ENCODE peak calls at places on chromosomes 5 and 9, in nine cellular contexts. One of them, this sample, is unnamed.

GRCh38 chr5:110096419-110096818 is 406.7 kb downstream of the MAN2A1 start:
- DNase-seq in LoVo: no peak
- DNase-seq in pancreas: no peak
- DNase-seq in H7: no peak
- DNase-seq in kidney epithelial cell: no peak
- DNase-seq in CD8-positive, alpha-beta memory T cell: no peak
- DNase-seq in NAMALWA: no peak
- DNase-seq in smooth muscle cell of the brain vasculature: no peak
- DNase-seq in HFF-Myc: no peak
- DNase-seq in this sample: no peak

GRCh38 chr9:107486674-107487520 is 2.7 kb downstream of the KLF4 start:
- DNase-seq in NAMALWA: no peak
- DNase-seq in H7: no peak
- DNase-seq in kidney epithelial cell: no peak
- DNase-seq in smooth muscle cell of the brain vasculature: no peak
- DNase-seq in LoVo: no peak
- DNase-seq in HFF-Myc: no peak
- DNase-seq in pancreas: no peak
- DNase-seq in CD8-positive, alpha-beta memory T cell: no peak
- DNase-seq in this sample: peak

GRCh38 chr5:165808358-165808757 is 2302.9 kb downstream of the MAT2B start:
- DNase-seq in smooth muscle cell of the brain vasculature: no peak
- DNase-seq in HFF-Myc: no peak
- DNase-seq in LoVo: no peak
- DNase-seq in kidney epithelial cell: no peak
- DNase-seq in CD8-positive, alpha-beta memory T cell: no peak
- DNase-seq in pancreas: no peak
- DNase-seq in H7: no peak
- DNase-seq in NAMALWA: no peak
- DNase-seq in this sample: no peak

GRCh38 chr5:160479926-160480325 is 58.3 kb downstream of the PTTG1 start:
- DNase-seq in NAMALWA: no peak
- DNase-seq in kidney epithelial cell: no peak
- DNase-seq in LoVo: no peak
- DNase-seq in H7: no peak
- DNase-seq in CD8-positive, alpha-beta memory T cell: no peak
- DNase-seq in smooth muscle cell of the brain vasculature: no peak
- DNase-seq in HFF-Myc: no peak
- DNase-seq in pancreas: no peak
- DNase-seq in this sample: no peak

GRCh38 chr5:139453683-139454567 is 8.6 kb downstream of the ECSCR start:
- DNase-seq in H7: no peak
- DNase-seq in LoVo: no peak
- DNase-seq in pancreas: no peak
- DNase-seq in kidney epithelial cell: no peak
- DNase-seq in smooth muscle cell of the brain vasculature: no peak
- DNase-seq in CD8-positive, alpha-beta memory T cell: no peak
- DNase-seq in NAMALWA: no peak
- DNase-seq in HFF-Myc: no peak
- DNase-seq in this sample: no peak

GRCh38 chr5:463952-464351 is 21.0 kb downstream of the EXOC3 start:
- DNase-seq in LoVo: no peak
- DNase-seq in kidney epithelial cell: no peak
- DNase-seq in HFF-Myc: no peak
- DNase-seq in smooth muscle cell of the brain vasculature: no peak
- DNase-seq in NAMALWA: no peak
- DNase-seq in pancreas: peak
- DNase-seq in H7: no peak
- DNase-seq in CD8-positive, alpha-beta memory T cell: peak
- DNase-seq in this sample: no peak

GRCh38 chr9:100426194-100426531 is 780 bp upstream of the MSANTD3 start:
- DNase-seq in LoVo: no peak
- DNase-seq in pancreas: no peak
- DNase-seq in smooth muscle cell of the brain vasculature: no peak
- DNase-seq in CD8-positive, alpha-beta memory T cell: no peak
- DNase-seq in HFF-Myc: no peak
- DNase-seq in H7: no peak
- DNase-seq in NAMALWA: no peak
- DNase-seq in kidney epithelial cell: no peak
- DNase-seq in this sample: no peak

GRCh38 chr9:6272229-6272597 is 56.0 kb upstream of the TPD52L3 start:
- DNase-seq in H7: no peak
- DNase-seq in LoVo: no peak
- DNase-seq in kidney epithelial cell: peak
- DNase-seq in CD8-positive, alpha-beta memory T cell: no peak
- DNase-seq in HFF-Myc: no peak
- DNase-seq in pancreas: no peak
- DNase-seq in smooth muscle cell of the brain vasculature: no peak
- DNase-seq in NAMALWA: no peak
- DNase-seq in this sample: peak

GRCh38 chr5:2861605-2862004 is 110.1 kb upstream of the IRX2 start:
- DNase-seq in LoVo: no peak
- DNase-seq in pancreas: no peak
- DNase-seq in H7: no peak
- DNase-seq in NAMALWA: no peak
- DNase-seq in CD8-positive, alpha-beta memory T cell: no peak
- DNase-seq in HFF-Myc: no peak
- DNase-seq in kidney epithelial cell: no peak
- DNase-seq in smooth muscle cell of the brain vasculature: no peak
- DNase-seq in this sample: no peak

GRCh38 chr9:137542486-137542885 is 7.7 kb downstream of the PNPLA7 start:
- DNase-seq in smooth muscle cell of the brain vasculature: no peak
- DNase-seq in pancreas: no peak
- DNase-seq in NAMALWA: no peak
- DNase-seq in LoVo: no peak
- DNase-seq in kidney epithelial cell: no peak
- DNase-seq in H7: peak
- DNase-seq in CD8-positive, alpha-beta memory T cell: no peak
- DNase-seq in HFF-Myc: no peak
- DNase-seq in this sample: no peak

GRCh38 chr9:135499326-135500070 is 984 bp upstream of the MRPS2 start:
- DNase-seq in CD8-positive, alpha-beta memory T cell: peak
- DNase-seq in HFF-Myc: peak
- DNase-seq in LoVo: peak
- DNase-seq in smooth muscle cell of the brain vasculature: peak
- DNase-seq in NAMALWA: peak
- DNase-seq in H7: peak
- DNase-seq in kidney epithelial cell: no peak
- DNase-seq in pancreas: peak
- DNase-seq in this sample: peak

GRCh38 chr5:31415009-31415923 is 116.6 kb downstream of the DROSHA start:
- DNase-seq in CD8-positive, alpha-beta memory T cell: no peak
- DNase-seq in NAMALWA: no peak
- DNase-seq in HFF-Myc: no peak
- DNase-seq in H7: no peak
- DNase-seq in LoVo: no peak
- DNase-seq in pancreas: no peak
- DNase-seq in kidney epithelial cell: no peak
- DNase-seq in smooth muscle cell of the brain vasculature: no peak
- DNase-seq in this sample: no peak

This sample was measured in lung.